ENCODE peak calls at places on chromosomes 3 and 15, in ten cellular contexts. J is uterus; K is cardiac muscle cell; F is brain microvascular endothelial cell; X is CD4-positive, alpha-beta memory T cell; Q is colonic mucosa; O is GM12878; T is CD4-positive, alpha-beta T cell; S is HCT116; Y is IMR-90. V is an unnamed sample.

GRCh38 chr3:30578479-30578878 is 27.9 kb upstream of the TGFBR2 start:
- DNase-seq in T (no peak), S (no peak), Y (peak; percentile 94), F (peak; percentile 92), X (no peak), J (peak; percentile 71), Q (peak; percentile 62), O (no peak), K (no peak), V (no peak)

GRCh38 chr15:46442196-46442595 is 807.4 kb downstream of the SQOR start:
- DNase-seq in O (no peak), K (peak; percentile 30), Q (no peak), Y (no peak), S (no peak), X (no peak), F (no peak), T (no peak), J (no peak), V (no peak)

GRCh38 chr15:58748787-58749531 is 548 bp downstream of the ADAM10 start:
- DNase-seq in T (peak; percentile 14), O (no peak), Q (peak; percentile 61), S (no peak), F (peak; percentile 35), Y (no peak), K (peak; percentile 77), X (peak; percentile 34), J (peak; percentile 41), V (peak; percentile 75)

GRCh38 chr15:29672923-29673809 is 149.1 kb downstream of the TJP1 start:
- DNase-seq in O (no peak), K (no peak), Y (no peak), T (no peak), X (no peak), Q (no peak), F (no peak), S (no peak), J (no peak), V (no peak)

GRCh38 chr3:154060606-154061380 is 60.4 kb upstream of the ARHGEF26 start:
- DNase-seq in Y (peak; percentile 25), S (no peak), X (no peak), F (peak; percentile 55), J (no peak), K (peak; percentile 46), T (no peak), O (no peak), Q (no peak), V (no peak)

GRCh38 chr15:65394280-65394789 is 16.5 kb upstream of the IGDCC3 start:
- DNase-seq in S (no peak), T (no peak), Y (no peak), K (no peak), X (no peak), J (no peak), Q (no peak), O (no peak), F (no peak), V (no peak)

GRCh38 chr3:117278424-117279190 is 569.0 kb downstream of the TUSC7 start:
- DNase-seq in Q (peak; percentile 71), K (no peak), X (no peak), Y (peak; percentile 33), J (no peak), S (peak; percentile 8), F (no peak), O (peak; percentile 30), T (no peak), V (no peak)

GRCh38 chr15:51861557-51862350 is 32.3 kb downstream of the TMOD3 start:
- DNase-seq in O (no peak), T (peak; percentile 47), F (no peak), X (peak; percentile 82), Q (no peak), J (no peak), K (no peak), Y (no peak), S (no peak), V (no peak)

GRCh38 chr15:76340198-76340801 is 3.7 kb downstream of the ISL2 start:
- DNase-seq in O (no peak), Q (no peak), T (no peak), F (no peak), K (peak; percentile 49), J (no peak), X (peak; percentile 34), S (no peak), Y (no peak), V (no peak)

GRCh38 chr15:70323111-70323851 is 225.6 kb upstream of the TLE3 start:
- DNase-seq in Q (no peak), J (peak; percentile 90), X (no peak), Y (no peak), T (no peak), S (no peak), O (no peak), K (no peak), F (peak; percentile 25), V (no peak)

GRCh38 chr15:78220713-78221112 is 13.7 kb downstream of the ACSBG1 start:
- DNase-seq in Q (no peak), F (no peak), O (no peak), K (no peak), S (no peak), X (no peak), T (no peak), Y (peak; percentile 6), J (no peak), V (no peak)

DNA sequence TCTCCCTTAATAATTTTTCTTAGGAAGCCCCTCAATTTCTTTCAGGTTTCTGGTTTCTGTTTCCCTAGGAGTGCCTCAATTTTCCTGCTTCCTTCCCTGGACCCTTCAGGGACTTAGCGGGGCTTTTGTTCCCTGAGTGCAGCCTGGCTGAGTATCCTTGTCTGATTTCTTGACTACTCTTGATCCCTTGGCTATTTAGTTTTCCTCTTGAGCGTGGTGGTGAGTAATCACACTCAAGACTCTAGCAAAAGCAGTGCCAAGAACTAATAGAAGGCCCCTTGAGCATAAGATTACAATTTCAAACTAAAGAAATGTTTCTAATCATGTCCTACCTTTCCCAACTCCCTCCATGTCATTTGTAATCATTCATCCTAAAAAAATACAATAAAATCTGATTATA is 94.3 kb upstream of the C3orf80 start:
- DNase-seq in O (no peak), T (no peak), Y (peak; percentile 76), K (no peak), Q (no peak), J (no peak), F (peak; percentile 47), S (no peak), X (no peak), V (no peak)
- H3K27me3 ChIP-seq in O (no peaks in the 10 kb centered on the region), T (no peaks in the 10 kb centered on the region), Y (no peaks in the 10 kb centered on the region), K (no peaks in the 10 kb centered on the region), Q (no peaks in the 10 kb centered on the region), J (no peaks in the 10 kb centered on the region), F (no peaks in the 10 kb centered on the region), S (no peaks in the 10 kb centered on the region), X (no peaks in the 10 kb centered on the region), V (no peaks in the 10 kb centered on the region)

GRCh38 chr3:112129925-112130637 is 3.0 kb downstream of the GCSAM start:
- DNase-seq in Q (no peak), K (no peak), X (no peak), O (no peak), F (no peak), S (no peak), Y (no peak), T (no peak), J (no peak), V (peak; percentile 69)
- H3K27ac ChIP-seq in Q (no peak overlapping the region), K (no peak overlapping the region), X (peak overlapping the region; percentile 67), O (peak overlapping the region; percentile 99), F (no peak overlapping the region), S (no peak overlapping the region), Y (no peak overlapping the region), T (peak overlapping the region; percentile 80), J (no peak overlapping the region), V (peak overlapping the region; percentile 99)

GRCh38 chr15:67816668-67817067 is 8.6 kb upstream of the SKOR1 start:
- DNase-seq in F (no peak), Q (no peak), X (no peak), K (no peak), O (no peak), J (no peak), T (no peak), S (no peak), Y (no peak), V (no peak)
- H3K27me3 ChIP-seq in F (peaks cover 37% of the 10 kb centered on the region), Q (peaks cover 22% of the 10 kb centered on the region), X (peaks cover 21% of the 10 kb centered on the region), K (peaks cover 91% of the 10 kb centered on the region), O (peaks cover 6% of the 10 kb centered on the region), J (peaks cover 6% of the 10 kb centered on the region), T (peaks cover 36% of the 10 kb centered on the region), S (no peaks in the 10 kb centered on the region), Y (peaks cover 62% of the 10 kb centered on the region), V (no peaks in the 10 kb centered on the region)

GRCh38 chr3:155598671-155599070 is 146.2 kb downstream of the PLCH1 start:
- DNase-seq in F (no peak), O (no peak), Q (no peak), K (no peak), Y (no peak), S (no peak), T (no peak), X (no peak), J (no peak), V (no peak)

GRCh38 chr3:155594836-155595235 is 150.0 kb downstream of the PLCH1 start:
- DNase-seq in O (no peak), F (no peak), T (no peak), S (no peak), X (no peak), J (no peak), K (peak; percentile 16), Y (no peak), Q (no peak), V (no peak)

GRCh38 chr3:155602307-155602706 is 142.6 kb downstream of the PLCH1 start:
- DNase-seq in S (no peak), O (no peak), K (no peak), J (no peak), T (no peak), Q (no peak), X (no peak), F (no peak), Y (no peak), V (no peak)

GRCh38 chr3:155595371-155595770 is 149.5 kb downstream of the PLCH1 start:
- DNase-seq in X (no peak), K (no peak), T (no peak), J (no peak), S (no peak), F (no peak), O (no peak), Y (no peak), Q (no peak), V (no peak)

DNA sequence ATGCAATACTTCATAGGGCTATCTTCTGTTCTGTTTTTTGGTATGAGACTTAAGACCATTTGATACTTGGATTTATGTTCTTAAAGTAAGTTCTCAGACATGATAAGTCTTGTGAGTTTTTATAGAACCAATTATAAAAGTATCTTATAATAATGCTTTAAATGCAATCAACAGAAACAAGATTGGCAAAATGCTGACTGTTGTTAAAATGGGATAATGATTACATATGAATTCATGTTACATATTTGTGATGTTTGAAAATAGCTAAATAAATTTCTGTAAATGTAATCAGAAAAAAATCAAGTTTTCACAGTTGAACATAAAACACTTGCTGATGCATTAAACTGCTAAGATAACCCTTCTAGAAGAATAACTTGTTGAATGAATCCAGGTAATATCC is 148.3 kb downstream of the PLCH1 start:
- DNase-seq in S (no peak), O (no peak), T (no peak), X (no peak), K (no peak), J (no peak), F (no peak), Q (no peak), Y (no peak), V (no peak)
- H3K27ac ChIP-seq in S (no peak overlapping the region), O (no peak overlapping the region), T (no peak overlapping the region), X (no peak overlapping the region), K (no peak overlapping the region), J (no peak overlapping the region), F (no peak overlapping the region), Q (no peak overlapping the region), Y (no peak overlapping the region), V (no peak overlapping the region)

GRCh38 chr15:92651877-92652575 is 3.5 kb downstream of the FAM174B start:
- DNase-seq in Y (no peak), F (no peak), S (no peak), X (no peak), K (no peak), T (no peak), Q (no peak), J (no peak), O (no peak), V (no peak)
- H3K27me3 ChIP-seq in Y (peaks cover 23% of the 10 kb centered on the region), F (peaks cover 9% of the 10 kb centered on the region), S (no peaks in the 10 kb centered on the region), X (no peaks in the 10 kb centered on the region), K (no peaks in the 10 kb centered on the region), T (peaks cover 17% of the 10 kb centered on the region), Q (no peaks in the 10 kb centered on the region), J (no peaks in the 10 kb centered on the region), O (no peaks in the 10 kb centered on the region), V (no peaks in the 10 kb centered on the region)

V was measured in Karpas-422.